ENCODE peak calls at places on chromosome 4, in ten cellular contexts. One of them, this sample, is unnamed.

GRCh38 chr4:141730805-141731204 is 94.4 kb downstream of the IL15 start:
- DNase-seq in NCI-H2029 treated with DMSO at 0.1 percent for 48 hours: no peak
- DNase-seq in NCI-H748 treated with DMSO at 0.1 percent for 48 hours: no peak
- DNase-seq in fibroblast of the conjunctiva: no peak
- DNase-seq in A673: no peak
- DNase-seq in non-pigmented ciliary epithelial cell: no peak
- DNase-seq in left ventricle myocardium inferior: no peak
- DNase-seq in smooth muscle cell of the brain vasculature: no peak
- DNase-seq in amygdala: no peak
- DNase-seq in stimulated activated CD8-positive, alpha-beta memory T cell treated with anti-CD3 and anti-CD28 coated beads, Interleukin-7, amount 100 ng/mL, for 4 hours: no peak
- DNase-seq in this sample: no peak

GRCh38 chr4:762211-763190 is 56.9 kb downstream of the PCGF3 start:
- DNase-seq in NCI-H2029 treated with DMSO at 0.1 percent for 48 hours: no peak
- DNase-seq in left ventricle myocardium inferior: no peak
- DNase-seq in NCI-H748 treated with DMSO at 0.1 percent for 48 hours: no peak
- DNase-seq in A673: peak
- DNase-seq in amygdala: no peak
- DNase-seq in fibroblast of the conjunctiva: no peak
- DNase-seq in stimulated activated CD8-positive, alpha-beta memory T cell treated with anti-CD3 and anti-CD28 coated beads, Interleukin-7, amount 100 ng/mL, for 4 hours: no peak
- DNase-seq in non-pigmented ciliary epithelial cell: no peak
- DNase-seq in smooth muscle cell of the brain vasculature: no peak
- DNase-seq in this sample: no peak

GRCh38 chr4:56307423-56307822 is 79.9 kb downstream of the AASDH start:
- DNase-seq in stimulated activated CD8-positive, alpha-beta memory T cell treated with anti-CD3 and anti-CD28 coated beads, Interleukin-7, amount 100 ng/mL, for 4 hours: no peak
- DNase-seq in smooth muscle cell of the brain vasculature: no peak
- DNase-seq in A673: no peak
- DNase-seq in NCI-H748 treated with DMSO at 0.1 percent for 48 hours: no peak
- DNase-seq in NCI-H2029 treated with DMSO at 0.1 percent for 48 hours: no peak
- DNase-seq in amygdala: no peak
- DNase-seq in left ventricle myocardium inferior: no peak
- DNase-seq in fibroblast of the conjunctiva: no peak
- DNase-seq in non-pigmented ciliary epithelial cell: no peak
- DNase-seq in this sample: no peak

GRCh38 chr4:2046031-2046961 is 12.8 kb upstream of the NAT8L start:
- DNase-seq in amygdala: no peak
- DNase-seq in NCI-H2029 treated with DMSO at 0.1 percent for 48 hours: no peak
- DNase-seq in smooth muscle cell of the brain vasculature: no peak
- DNase-seq in stimulated activated CD8-positive, alpha-beta memory T cell treated with anti-CD3 and anti-CD28 coated beads, Interleukin-7, amount 100 ng/mL, for 4 hours: no peak
- DNase-seq in fibroblast of the conjunctiva: no peak
- DNase-seq in NCI-H748 treated with DMSO at 0.1 percent for 48 hours: no peak
- DNase-seq in non-pigmented ciliary epithelial cell: no peak
- DNase-seq in left ventricle myocardium inferior: no peak
- DNase-seq in A673: no peak
- DNase-seq in this sample: no peak

GRCh38 chr4:81084624-81085023 is 54.1 kb downstream of the BMP3 start:
- DNase-seq in fibroblast of the conjunctiva: no peak
- DNase-seq in amygdala: no peak
- DNase-seq in A673: no peak
- DNase-seq in left ventricle myocardium inferior: no peak
- DNase-seq in NCI-H748 treated with DMSO at 0.1 percent for 48 hours: no peak
- DNase-seq in stimulated activated CD8-positive, alpha-beta memory T cell treated with anti-CD3 and anti-CD28 coated beads, Interleukin-7, amount 100 ng/mL, for 4 hours: no peak
- DNase-seq in smooth muscle cell of the brain vasculature: no peak
- DNase-seq in NCI-H2029 treated with DMSO at 0.1 percent for 48 hours: no peak
- DNase-seq in non-pigmented ciliary epithelial cell: no peak
- DNase-seq in this sample: no peak

GRCh38 chr4:95204873-95205272 is 343.9 kb downstream of the UNC5C start:
- DNase-seq in left ventricle myocardium inferior: no peak
- DNase-seq in A673: no peak
- DNase-seq in stimulated activated CD8-positive, alpha-beta memory T cell treated with anti-CD3 and anti-CD28 coated beads, Interleukin-7, amount 100 ng/mL, for 4 hours: no peak
- DNase-seq in fibroblast of the conjunctiva: no peak
- DNase-seq in NCI-H2029 treated with DMSO at 0.1 percent for 48 hours: no peak
- DNase-seq in non-pigmented ciliary epithelial cell: no peak
- DNase-seq in NCI-H748 treated with DMSO at 0.1 percent for 48 hours: no peak
- DNase-seq in smooth muscle cell of the brain vasculature: no peak
- DNase-seq in amygdala: no peak
- DNase-seq in this sample: no peak

GRCh38 chr4:87144346-87144745 is 76.1 kb downstream of the KLHL8 start:
- DNase-seq in amygdala: no peak
- DNase-seq in NCI-H2029 treated with DMSO at 0.1 percent for 48 hours: no peak
- DNase-seq in NCI-H748 treated with DMSO at 0.1 percent for 48 hours: no peak
- DNase-seq in left ventricle myocardium inferior: no peak
- DNase-seq in stimulated activated CD8-positive, alpha-beta memory T cell treated with anti-CD3 and anti-CD28 coated beads, Interleukin-7, amount 100 ng/mL, for 4 hours: no peak
- DNase-seq in fibroblast of the conjunctiva: no peak
- DNase-seq in non-pigmented ciliary epithelial cell: no peak
- DNase-seq in A673: no peak
- DNase-seq in smooth muscle cell of the brain vasculature: no peak
- DNase-seq in this sample: no peak

GRCh38 chr4:7362862-7363430 is 71.8 kb downstream of the PSAPL1 start:
- DNase-seq in left ventricle myocardium inferior: no peak
- DNase-seq in stimulated activated CD8-positive, alpha-beta memory T cell treated with anti-CD3 and anti-CD28 coated beads, Interleukin-7, amount 100 ng/mL, for 4 hours: no peak
- DNase-seq in non-pigmented ciliary epithelial cell: no peak
- DNase-seq in fibroblast of the conjunctiva: no peak
- DNase-seq in A673: no peak
- DNase-seq in amygdala: no peak
- DNase-seq in NCI-H748 treated with DMSO at 0.1 percent for 48 hours: no peak
- DNase-seq in NCI-H2029 treated with DMSO at 0.1 percent for 48 hours: no peak
- DNase-seq in smooth muscle cell of the brain vasculature: no peak
- DNase-seq in this sample: no peak

GRCh38 chr4:151957163-151957562 is 196.4 kb upstream of the GATB start:
- DNase-seq in NCI-H748 treated with DMSO at 0.1 percent for 48 hours: no peak
- DNase-seq in smooth muscle cell of the brain vasculature: peak
- DNase-seq in non-pigmented ciliary epithelial cell: no peak
- DNase-seq in fibroblast of the conjunctiva: no peak
- DNase-seq in amygdala: no peak
- DNase-seq in left ventricle myocardium inferior: no peak
- DNase-seq in NCI-H2029 treated with DMSO at 0.1 percent for 48 hours: no peak
- DNase-seq in A673: no peak
- DNase-seq in stimulated activated CD8-positive, alpha-beta memory T cell treated with anti-CD3 and anti-CD28 coated beads, Interleukin-7, amount 100 ng/mL, for 4 hours: no peak
- DNase-seq in this sample: no peak

GRCh38 chr4:120266602-120267001 is 200.0 kb upstream of the MAD2L1 start:
- DNase-seq in stimulated activated CD8-positive, alpha-beta memory T cell treated with anti-CD3 and anti-CD28 coated beads, Interleukin-7, amount 100 ng/mL, for 4 hours: no peak
- DNase-seq in non-pigmented ciliary epithelial cell: no peak
- DNase-seq in NCI-H748 treated with DMSO at 0.1 percent for 48 hours: no peak
- DNase-seq in smooth muscle cell of the brain vasculature: no peak
- DNase-seq in amygdala: no peak
- DNase-seq in A673: no peak
- DNase-seq in NCI-H2029 treated with DMSO at 0.1 percent for 48 hours: no peak
- DNase-seq in fibroblast of the conjunctiva: peak
- DNase-seq in left ventricle myocardium inferior: no peak
- DNase-seq in this sample: peak

GRCh38 chr4:88735554-88735953 is 37.9 kb upstream of the NAP1L5 start:
- DNase-seq in smooth muscle cell of the brain vasculature: no peak
- DNase-seq in NCI-H748 treated with DMSO at 0.1 percent for 48 hours: no peak
- DNase-seq in left ventricle myocardium inferior: no peak
- DNase-seq in amygdala: no peak
- DNase-seq in non-pigmented ciliary epithelial cell: no peak
- DNase-seq in A673: no peak
- DNase-seq in NCI-H2029 treated with DMSO at 0.1 percent for 48 hours: no peak
- DNase-seq in fibroblast of the conjunctiva: no peak
- DNase-seq in stimulated activated CD8-positive, alpha-beta memory T cell treated with anti-CD3 and anti-CD28 coated beads, Interleukin-7, amount 100 ng/mL, for 4 hours: no peak
- DNase-seq in this sample: no peak

GRCh38 chr4:72318771-72319170 is 250.2 kb downstream of the ADAMTS3 start:
- DNase-seq in NCI-H2029 treated with DMSO at 0.1 percent for 48 hours: no peak
- DNase-seq in smooth muscle cell of the brain vasculature: no peak
- DNase-seq in NCI-H748 treated with DMSO at 0.1 percent for 48 hours: no peak
- DNase-seq in fibroblast of the conjunctiva: no peak
- DNase-seq in stimulated activated CD8-positive, alpha-beta memory T cell treated with anti-CD3 and anti-CD28 coated beads, Interleukin-7, amount 100 ng/mL, for 4 hours: no peak
- DNase-seq in left ventricle myocardium inferior: no peak
- DNase-seq in non-pigmented ciliary epithelial cell: no peak
- DNase-seq in A673: no peak
- DNase-seq in amygdala: no peak
- DNase-seq in this sample: peak

GRCh38 chr4:4781936-4782754 is 77.3 kb upstream of the MSX1 start:
- DNase-seq in NCI-H2029 treated with DMSO at 0.1 percent for 48 hours: no peak
- DNase-seq in non-pigmented ciliary epithelial cell: no peak
- DNase-seq in stimulated activated CD8-positive, alpha-beta memory T cell treated with anti-CD3 and anti-CD28 coated beads, Interleukin-7, amount 100 ng/mL, for 4 hours: no peak
- DNase-seq in A673: no peak
- DNase-seq in amygdala: no peak
- DNase-seq in smooth muscle cell of the brain vasculature: no peak
- DNase-seq in NCI-H748 treated with DMSO at 0.1 percent for 48 hours: no peak
- DNase-seq in left ventricle myocardium inferior: no peak
- DNase-seq in fibroblast of the conjunctiva: peak
- DNase-seq in this sample: no peak

GRCh38 chr4:111678466-111678865 is 466.8 kb upstream of the FAM241A start:
- DNase-seq in NCI-H748 treated with DMSO at 0.1 percent for 48 hours: no peak
- DNase-seq in A673: peak
- DNase-seq in stimulated activated CD8-positive, alpha-beta memory T cell treated with anti-CD3 and anti-CD28 coated beads, Interleukin-7, amount 100 ng/mL, for 4 hours: no peak
- DNase-seq in left ventricle myocardium inferior: no peak
- DNase-seq in non-pigmented ciliary epithelial cell: peak
- DNase-seq in amygdala: no peak
- DNase-seq in NCI-H2029 treated with DMSO at 0.1 percent for 48 hours: no peak
- DNase-seq in smooth muscle cell of the brain vasculature: no peak
- DNase-seq in fibroblast of the conjunctiva: peak
- DNase-seq in this sample: peak

GRCh38 chr4:13984996-13985780 is 357.7 kb upstream of the BOD1L1 start:
- DNase-seq in NCI-H748 treated with DMSO at 0.1 percent for 48 hours: no peak
- DNase-seq in left ventricle myocardium inferior: no peak
- DNase-seq in fibroblast of the conjunctiva: peak
- DNase-seq in stimulated activated CD8-positive, alpha-beta memory T cell treated with anti-CD3 and anti-CD28 coated beads, Interleukin-7, amount 100 ng/mL, for 4 hours: no peak
- DNase-seq in smooth muscle cell of the brain vasculature: no peak
- DNase-seq in amygdala: no peak
- DNase-seq in NCI-H2029 treated with DMSO at 0.1 percent for 48 hours: no peak
- DNase-seq in non-pigmented ciliary epithelial cell: no peak
- DNase-seq in A673: no peak
- DNase-seq in this sample: no peak

GRCh38 chr4:7414736-7415510 is 19.8 kb downstream of the PSAPL1 start:
- DNase-seq in stimulated activated CD8-positive, alpha-beta memory T cell treated with anti-CD3 and anti-CD28 coated beads, Interleukin-7, amount 100 ng/mL, for 4 hours: no peak
- DNase-seq in A673: no peak
- DNase-seq in left ventricle myocardium inferior: no peak
- DNase-seq in fibroblast of the conjunctiva: no peak
- DNase-seq in NCI-H748 treated with DMSO at 0.1 percent for 48 hours: no peak
- DNase-seq in non-pigmented ciliary epithelial cell: no peak
- DNase-seq in amygdala: no peak
- DNase-seq in smooth muscle cell of the brain vasculature: no peak
- DNase-seq in NCI-H2029 treated with DMSO at 0.1 percent for 48 hours: no peak
- DNase-seq in this sample: no peak

GRCh38 chr4:43564601-43565000 is 672.1 kb downstream of the GRXCR1 start:
- DNase-seq in A673: no peak
- DNase-seq in NCI-H2029 treated with DMSO at 0.1 percent for 48 hours: no peak
- DNase-seq in fibroblast of the conjunctiva: no peak
- DNase-seq in left ventricle myocardium inferior: no peak
- DNase-seq in non-pigmented ciliary epithelial cell: no peak
- DNase-seq in stimulated activated CD8-positive, alpha-beta memory T cell treated with anti-CD3 and anti-CD28 coated beads, Interleukin-7, amount 100 ng/mL, for 4 hours: no peak
- DNase-seq in NCI-H748 treated with DMSO at 0.1 percent for 48 hours: no peak
- DNase-seq in smooth muscle cell of the brain vasculature: no peak
- DNase-seq in amygdala: no peak
- DNase-seq in this sample: no peak

GRCh38 chr4:11427201-11427996 is 1.3 kb downstream of the HS3ST1 start:
- DNase-seq in smooth muscle cell of the brain vasculature: no peak
- DNase-seq in NCI-H2029 treated with DMSO at 0.1 percent for 48 hours: no peak
- DNase-seq in A673: no peak
- DNase-seq in NCI-H748 treated with DMSO at 0.1 percent for 48 hours: no peak
- DNase-seq in fibroblast of the conjunctiva: no peak
- DNase-seq in amygdala: no peak
- DNase-seq in non-pigmented ciliary epithelial cell: no peak
- DNase-seq in stimulated activated CD8-positive, alpha-beta memory T cell treated with anti-CD3 and anti-CD28 coated beads, Interleukin-7, amount 100 ng/mL, for 4 hours: no peak
- DNase-seq in left ventricle myocardium inferior: no peak
- DNase-seq in this sample: no peak

GRCh38 chr4:96097040-96097607 is 257.2 kb downstream of the PDHA2 start:
- DNase-seq in NCI-H748 treated with DMSO at 0.1 percent for 48 hours: no peak
- DNase-seq in non-pigmented ciliary epithelial cell: peak
- DNase-seq in stimulated activated CD8-positive, alpha-beta memory T cell treated with anti-CD3 and anti-CD28 coated beads, Interleukin-7, amount 100 ng/mL, for 4 hours: no peak
- DNase-seq in amygdala: no peak
- DNase-seq in NCI-H2029 treated with DMSO at 0.1 percent for 48 hours: no peak
- DNase-seq in smooth muscle cell of the brain vasculature: no peak
- DNase-seq in left ventricle myocardium inferior: no peak
- DNase-seq in A673: no peak
- DNase-seq in fibroblast of the conjunctiva: no peak
- DNase-seq in this sample: peak

GRCh38 chr4:24974252-24974580 is 56.5 kb downstream of the LGI2 start:
- DNase-seq in smooth muscle cell of the brain vasculature: no peak
- DNase-seq in left ventricle myocardium inferior: no peak
- DNase-seq in A673: no peak
- DNase-seq in stimulated activated CD8-positive, alpha-beta memory T cell treated with anti-CD3 and anti-CD28 coated beads, Interleukin-7, amount 100 ng/mL, for 4 hours: no peak
- DNase-seq in amygdala: no peak
- DNase-seq in fibroblast of the conjunctiva: no peak
- DNase-seq in NCI-H2029 treated with DMSO at 0.1 percent for 48 hours: no peak
- DNase-seq in non-pigmented ciliary epithelial cell: no peak
- DNase-seq in NCI-H748 treated with DMSO at 0.1 percent for 48 hours: no peak
- DNase-seq in this sample: no peak

GRCh38 chr4:77232653-77233052 is 75.6 kb downstream of the CCNG2 start:
- DNase-seq in NCI-H2029 treated with DMSO at 0.1 percent for 48 hours: no peak
- DNase-seq in A673: no peak
- DNase-seq in stimulated activated CD8-positive, alpha-beta memory T cell treated with anti-CD3 and anti-CD28 coated beads, Interleukin-7, amount 100 ng/mL, for 4 hours: no peak
- DNase-seq in fibroblast of the conjunctiva: no peak
- DNase-seq in left ventricle myocardium inferior: no peak
- DNase-seq in amygdala: no peak
- DNase-seq in non-pigmented ciliary epithelial cell: no peak
- DNase-seq in NCI-H748 treated with DMSO at 0.1 percent for 48 hours: no peak
- DNase-seq in smooth muscle cell of the brain vasculature: no peak
- DNase-seq in this sample: peak

GRCh38 chr4:6689506-6689960 is 4.1 kb upstream of the S100P start:
- DNase-seq in stimulated activated CD8-positive, alpha-beta memory T cell treated with anti-CD3 and anti-CD28 coated beads, Interleukin-7, amount 100 ng/mL, for 4 hours: no peak
- DNase-seq in NCI-H748 treated with DMSO at 0.1 percent for 48 hours: no peak
- DNase-seq in non-pigmented ciliary epithelial cell: no peak
- DNase-seq in smooth muscle cell of the brain vasculature: no peak
- DNase-seq in fibroblast of the conjunctiva: no peak
- DNase-seq in left ventricle myocardium inferior: no peak
- DNase-seq in NCI-H2029 treated with DMSO at 0.1 percent for 48 hours: no peak
- DNase-seq in amygdala: no peak
- DNase-seq in A673: no peak
- DNase-seq in this sample: no peak

GRCh38 chr4:11503166-11503565 is 74.5 kb upstream of the HS3ST1 start:
- DNase-seq in NCI-H748 treated with DMSO at 0.1 percent for 48 hours: no peak
- DNase-seq in amygdala: no peak
- DNase-seq in NCI-H2029 treated with DMSO at 0.1 percent for 48 hours: no peak
- DNase-seq in left ventricle myocardium inferior: peak
- DNase-seq in fibroblast of the conjunctiva: no peak
- DNase-seq in smooth muscle cell of the brain vasculature: no peak
- DNase-seq in A673: no peak
- DNase-seq in non-pigmented ciliary epithelial cell: no peak
- DNase-seq in stimulated activated CD8-positive, alpha-beta memory T cell treated with anti-CD3 and anti-CD28 coated beads, Interleukin-7, amount 100 ng/mL, for 4 hours: no peak
- DNase-seq in this sample: no peak

GRCh38 chr4:7691992-7692391 is 247.7 kb downstream of the AFAP1 start:
- DNase-seq in NCI-H2029 treated with DMSO at 0.1 percent for 48 hours: peak
- DNase-seq in NCI-H748 treated with DMSO at 0.1 percent for 48 hours: peak
- DNase-seq in smooth muscle cell of the brain vasculature: no peak
- DNase-seq in fibroblast of the conjunctiva: no peak
- DNase-seq in non-pigmented ciliary epithelial cell: no peak
- DNase-seq in stimulated activated CD8-positive, alpha-beta memory T cell treated with anti-CD3 and anti-CD28 coated beads, Interleukin-7, amount 100 ng/mL, for 4 hours: no peak
- DNase-seq in amygdala: no peak
- DNase-seq in A673: no peak
- DNase-seq in left ventricle myocardium inferior: peak
- DNase-seq in this sample: no peak

GRCh38 chr4:147933316-147933715 is 201.4 kb downstream of the ARHGAP10 start:
- DNase-seq in fibroblast of the conjunctiva: no peak
- DNase-seq in amygdala: no peak
- DNase-seq in A673: peak
- DNase-seq in NCI-H2029 treated with DMSO at 0.1 percent for 48 hours: no peak
- DNase-seq in non-pigmented ciliary epithelial cell: no peak
- DNase-seq in stimulated activated CD8-positive, alpha-beta memory T cell treated with anti-CD3 and anti-CD28 coated beads, Interleukin-7, amount 100 ng/mL, for 4 hours: no peak
- DNase-seq in left ventricle myocardium inferior: no peak
- DNase-seq in smooth muscle cell of the brain vasculature: no peak
- DNase-seq in NCI-H748 treated with DMSO at 0.1 percent for 48 hours: no peak
- DNase-seq in this sample: peak

GRCh38 chr4:147809171-147809570 is 77.3 kb downstream of the ARHGAP10 start:
- DNase-seq in stimulated activated CD8-positive, alpha-beta memory T cell treated with anti-CD3 and anti-CD28 coated beads, Interleukin-7, amount 100 ng/mL, for 4 hours: no peak
- DNase-seq in amygdala: no peak
- DNase-seq in NCI-H748 treated with DMSO at 0.1 percent for 48 hours: no peak
- DNase-seq in NCI-H2029 treated with DMSO at 0.1 percent for 48 hours: no peak
- DNase-seq in fibroblast of the conjunctiva: no peak
- DNase-seq in non-pigmented ciliary epithelial cell: no peak
- DNase-seq in A673: no peak
- DNase-seq in smooth muscle cell of the brain vasculature: no peak
- DNase-seq in left ventricle myocardium inferior: no peak
- DNase-seq in this sample: no peak

This sample was measured in retinal pigment epithelial cell.